ENCODE peak calls at places on chromosomes 16 and 17, in six cellular contexts. One of them, this sample, is unnamed.

GRCh38 chr17:61396586-61397085 is 3.0 kb upstream of the TBX2 start:
- DNase-seq in A549: no peak
- DNase-seq in K562: no peak
- DNase-seq in H1: no peak
- DNase-seq in HepG2: no peak
- DNase-seq in WTC11: no peak
- DNase-seq in this sample: no peak

GRCh38 chr17:72916991-72917390 is 175.5 kb downstream of the SLC39A11 start:
- DNase-seq in A549: no peak
- DNase-seq in K562: no peak
- DNase-seq in H1: no peak
- DNase-seq in HepG2: no peak
- DNase-seq in WTC11: no peak
- DNase-seq in this sample: no peak

GRCh38 chr17:81482673-81483072 is 29.9 kb downstream of the ACTG1 start:
- DNase-seq in A549: no peak
- DNase-seq in K562: no peak
- DNase-seq in H1: no peak
- DNase-seq in HepG2: no peak
- DNase-seq in WTC11: no peak
- DNase-seq in this sample: no peak

GRCh38 chr17:4304417-4305027 is 40.7 kb upstream of the ANKFY1 start:
- DNase-seq in A549: peak; percentile 74
- DNase-seq in K562: peak; percentile 66
- DNase-seq in H1: no peak
- DNase-seq in HepG2: peak; percentile 41
- DNase-seq in WTC11: peak; percentile 33
- DNase-seq in this sample: peak; percentile 51

GRCh38 chr16:28258571-28258970 is 33.8 kb upstream of the SBK1 start:
- DNase-seq in A549: no peak
- DNase-seq in K562: no peak
- DNase-seq in H1: no peak
- DNase-seq in HepG2: no peak
- DNase-seq in WTC11: no peak
- DNase-seq in this sample: no peak

GRCh38 chr16:2296662-2297505 is 29.0 kb upstream of the RNPS1 start:
- DNase-seq in A549: peak; percentile 22
- DNase-seq in K562: peak; percentile 87
- DNase-seq in H1: peak; percentile 38
- DNase-seq in HepG2: peak; percentile 54
- DNase-seq in WTC11: peak; percentile 74
- DNase-seq in this sample: peak; percentile 31

GRCh38 chr16:17343028-17343427 is 127.7 kb downstream of the XYLT1 start:
- DNase-seq in A549: no peak
- DNase-seq in K562: no peak
- DNase-seq in H1: no peak
- DNase-seq in HepG2: no peak
- DNase-seq in WTC11: no peak
- DNase-seq in this sample: no peak

GRCh38 chr16:50279142-50279865 is 13.0 kb downstream of the ADCY7 start:
- DNase-seq in A549: no peak
- DNase-seq in K562: peak; percentile 85
- DNase-seq in H1: no peak
- DNase-seq in HepG2: no peak
- DNase-seq in WTC11: no peak
- DNase-seq in this sample: no peak

GRCh38 chr16:1816396-1817275 is 10.0 kb downstream of the HAGH start:
- DNase-seq in A549: no peak
- DNase-seq in K562: no peak
- DNase-seq in H1: no peak
- DNase-seq in HepG2: no peak
- DNase-seq in WTC11: no peak
- DNase-seq in this sample: no peak

GRCh38 chr16:14252860-14253259 is 181.7 kb downstream of the MRTFB start:
- DNase-seq in A549: no peak
- DNase-seq in K562: no peak
- DNase-seq in H1: no peak
- DNase-seq in HepG2: no peak
- DNase-seq in WTC11: no peak
- DNase-seq in this sample: no peak

GRCh38 chr16:27098366-27099050 is 31.8 kb downstream of the C16orf82 start:
- DNase-seq in A549: no peak
- DNase-seq in K562: no peak
- DNase-seq in H1: no peak
- DNase-seq in HepG2: no peak
- DNase-seq in WTC11: no peak
- DNase-seq in this sample: no peak

GRCh38 chr16:71479420-71479819 is 9.7 kb downstream of the ZNF19 start:
- DNase-seq in A549: no peak
- DNase-seq in K562: peak; percentile 67
- DNase-seq in H1: no peak
- DNase-seq in HepG2: peak; percentile 55
- DNase-seq in WTC11: peak; percentile 35
- DNase-seq in this sample: peak; percentile 19

GRCh38 chr16:53988136-53988535 is 284.2 kb downstream of the FTO start:
- DNase-seq in A549: no peak
- DNase-seq in K562: no peak
- DNase-seq in H1: no peak
- DNase-seq in HepG2: no peak
- DNase-seq in WTC11: no peak
- DNase-seq in this sample: no peak

GRCh38 chr16:89685916-89686315 is 573 bp upstream of the CDK10 start:
- DNase-seq in A549: no peak
- DNase-seq in K562: no peak
- DNase-seq in H1: no peak
- DNase-seq in HepG2: no peak
- DNase-seq in WTC11: no peak
- DNase-seq in this sample: no peak

GRCh38 chr17:37081287-37081686 is 132.5 kb downstream of the AATF start:
- DNase-seq in A549: no peak
- DNase-seq in K562: peak; percentile 33
- DNase-seq in H1: no peak
- DNase-seq in HepG2: no peak
- DNase-seq in WTC11: no peak
- DNase-seq in this sample: peak; percentile 39

GRCh38 chr16:46947900-46948547 is 25.4 kb downstream of the DNAJA2 start:
- DNase-seq in A549: peak; percentile 38
- DNase-seq in K562: peak; percentile 64
- DNase-seq in H1: no peak
- DNase-seq in HepG2: peak; percentile 71
- DNase-seq in WTC11: peak; percentile 24
- DNase-seq in this sample: peak; percentile 46
- TF ChIP-seq JUN in A549: no peak
- TF ChIP-seq JUN in K562: no peak
- TF ChIP-seq JUN in H1: no peak
- TF ChIP-seq JUN in HepG2: no peak
- TF ChIP-seq JUN in WTC11: no peak
- TF ChIP-seq JUN in this sample: no peak

GRCh38 chr16:86616906-86617305 is 38.6 kb downstream of the FOXL1 start:
- DNase-seq in A549: no peak
- DNase-seq in K562: no peak
- DNase-seq in H1: no peak
- DNase-seq in HepG2: no peak
- DNase-seq in WTC11: no peak
- DNase-seq in this sample: peak; percentile 69

GRCh38 chr16:86611517-86611840 is 33.1 kb downstream of the FOXL1 start:
- DNase-seq in A549: no peak
- DNase-seq in K562: no peak
- DNase-seq in H1: no peak
- DNase-seq in HepG2: no peak
- DNase-seq in WTC11: no peak
- DNase-seq in this sample: no peak

GRCh38 chr16:86611958-86612357 is 33.6 kb downstream of the FOXL1 start:
- DNase-seq in A549: no peak
- DNase-seq in K562: no peak
- DNase-seq in H1: no peak
- DNase-seq in HepG2: no peak
- DNase-seq in WTC11: no peak
- DNase-seq in this sample: no peak

GRCh38 chr16:86610779-86611516 is 32.6 kb downstream of the FOXL1 start:
- DNase-seq in A549: no peak
- DNase-seq in K562: no peak
- DNase-seq in H1: no peak
- DNase-seq in HepG2: no peak
- DNase-seq in WTC11: no peak
- DNase-seq in this sample: no peak

GRCh38 chr16:86614699-86615098 is 36.4 kb downstream of the FOXL1 start:
- DNase-seq in A549: no peak
- DNase-seq in K562: no peak
- DNase-seq in H1: no peak
- DNase-seq in HepG2: no peak
- DNase-seq in WTC11: no peak
- DNase-seq in this sample: no peak
- TF ChIP-seq JUN in A549: no peak
- TF ChIP-seq JUN in K562: no peak
- TF ChIP-seq JUN in H1: no peak
- TF ChIP-seq JUN in HepG2: no peak
- TF ChIP-seq JUN in WTC11: no peak
- TF ChIP-seq JUN in this sample: no peak

GRCh38 chr16:12522334-12522733 is 281.4 kb downstream of the CPPED1 start:
- DNase-seq in A549: no peak
- DNase-seq in K562: no peak
- DNase-seq in H1: no peak
- DNase-seq in HepG2: no peak
- DNase-seq in WTC11: no peak
- DNase-seq in this sample: no peak

GRCh38 chr16:12523002-12523401 is 280.7 kb downstream of the CPPED1 start:
- DNase-seq in A549: no peak
- DNase-seq in K562: no peak
- DNase-seq in H1: no peak
- DNase-seq in HepG2: no peak
- DNase-seq in WTC11: no peak
- DNase-seq in this sample: no peak

GRCh38 chr16:12517310-12517694 is 286.4 kb downstream of the CPPED1 start:
- DNase-seq in A549: no peak
- DNase-seq in K562: no peak
- DNase-seq in H1: no peak
- DNase-seq in HepG2: no peak
- DNase-seq in WTC11: no peak
- DNase-seq in this sample: no peak

GRCh38 chr16:12518238-12519004 is 285.3 kb downstream of the CPPED1 start:
- DNase-seq in A549: no peak
- DNase-seq in K562: no peak
- DNase-seq in H1: no peak
- DNase-seq in HepG2: no peak
- DNase-seq in WTC11: no peak
- DNase-seq in this sample: no peak

DNA sequence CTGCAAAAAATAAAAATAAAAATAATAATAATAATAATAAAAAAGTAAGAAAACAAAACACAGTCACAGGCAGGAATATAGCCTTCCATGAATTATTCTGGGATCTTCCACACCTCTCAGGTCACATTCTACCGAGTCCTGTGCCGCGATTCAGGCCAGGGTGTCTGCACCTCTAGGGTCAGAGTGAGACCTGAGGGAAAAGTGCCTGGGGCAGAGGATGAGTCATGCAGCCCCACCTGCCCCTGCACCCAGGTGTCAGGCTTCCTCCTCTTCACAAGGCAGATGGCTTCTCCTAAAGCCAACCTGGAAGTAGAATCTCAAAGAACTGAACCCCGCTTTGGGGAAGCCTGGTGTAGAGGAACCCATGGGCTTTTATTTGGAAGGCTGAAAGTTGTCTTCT is 283.7 kb downstream of the CPPED1 start:
- DNase-seq in A549: no peak
- DNase-seq in K562: no peak
- DNase-seq in H1: no peak
- DNase-seq in HepG2: no peak
- DNase-seq in WTC11: no peak
- DNase-seq in this sample: no peak
- TF ChIP-seq JUN in A549: no peak
- TF ChIP-seq JUN in K562: no peak
- TF ChIP-seq JUN in H1: no peak
- TF ChIP-seq JUN in HepG2: no peak
- TF ChIP-seq JUN in WTC11: no peak
- TF ChIP-seq JUN in this sample: no peak

GRCh38 chr17:74840989-74841666 is 18.6 kb downstream of the GRIN2C start:
- DNase-seq in A549: no peak
- DNase-seq in K562: peak; percentile 53
- DNase-seq in H1: no peak
- DNase-seq in HepG2: peak; percentile 28
- DNase-seq in WTC11: no peak
- DNase-seq in this sample: no peak
- TF ChIP-seq JUN in A549: no peak
- TF ChIP-seq JUN in K562: no peak
- TF ChIP-seq JUN in H1: no peak
- TF ChIP-seq JUN in HepG2: no peak
- TF ChIP-seq JUN in WTC11: no peak
- TF ChIP-seq JUN in this sample: no peak

GRCh38 chr17:7058831-7059447 is 15.0 kb upstream of the SLC16A11 start:
- DNase-seq in A549: no peak
- DNase-seq in K562: no peak
- DNase-seq in H1: no peak
- DNase-seq in HepG2: no peak
- DNase-seq in WTC11: no peak
- DNase-seq in this sample: peak; percentile 96
- TF ChIP-seq JUN in A549: no peak
- TF ChIP-seq JUN in K562: no peak
- TF ChIP-seq JUN in H1: no peak
- TF ChIP-seq JUN in HepG2: no peak
- TF ChIP-seq JUN in WTC11: no peak
- TF ChIP-seq JUN in this sample: peak; percentile 42

GRCh38 chr16:3654249-3654991 is at the start of gene DNASE1:
- DNase-seq in A549: peak; percentile 74
- DNase-seq in K562: peak; percentile 90
- DNase-seq in H1: peak; percentile 61
- DNase-seq in HepG2: peak; percentile 91
- DNase-seq in WTC11: peak; percentile 81
- DNase-seq in this sample: peak; percentile 42
- TF ChIP-seq JUN in A549: no peak
- TF ChIP-seq JUN in K562: no peak
- TF ChIP-seq JUN in H1: no peak
- TF ChIP-seq JUN in HepG2: no peak
- TF ChIP-seq JUN in WTC11: no peak
- TF ChIP-seq JUN in this sample: no peak

GRCh38 chr17:82836823-82837357 is 2.9 kb downstream of the ZNF750 start:
- DNase-seq in A549: no peak
- DNase-seq in K562: no peak
- DNase-seq in H1: no peak
- DNase-seq in HepG2: no peak
- DNase-seq in WTC11: no peak
- DNase-seq in this sample: no peak
- TF ChIP-seq JUN in A549: no peak
- TF ChIP-seq JUN in K562: no peak
- TF ChIP-seq JUN in H1: no peak
- TF ChIP-seq JUN in HepG2: no peak
- TF ChIP-seq JUN in WTC11: no peak
- TF ChIP-seq JUN in this sample: no peak

DNA sequence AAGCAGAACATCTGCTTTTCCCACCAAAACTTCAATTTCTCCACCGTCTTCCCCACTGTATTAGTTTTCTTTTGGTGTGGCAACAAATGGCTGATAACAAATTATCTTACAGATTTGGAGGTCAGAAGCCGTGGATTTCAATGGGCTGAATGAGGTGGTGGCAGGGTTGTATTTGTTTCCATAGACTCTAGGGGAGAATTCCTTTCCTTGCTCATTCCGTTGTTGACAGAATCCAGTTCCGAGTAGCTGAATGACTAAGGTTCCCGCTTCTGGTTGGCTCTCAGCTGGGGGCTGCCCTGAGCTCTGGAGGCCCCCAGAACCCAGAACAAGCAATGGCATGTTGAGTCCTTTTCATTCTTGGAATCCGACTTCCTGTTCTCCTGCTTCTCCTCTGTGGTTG is 280.3 kb downstream of the SNX29 start:
- DNase-seq in A549: no peak
- DNase-seq in K562: no peak
- DNase-seq in H1: no peak
- DNase-seq in HepG2: no peak
- DNase-seq in WTC11: no peak
- DNase-seq in this sample: no peak
- TF ChIP-seq JUN in A549: no peak
- TF ChIP-seq JUN in K562: no peak
- TF ChIP-seq JUN in H1: no peak
- TF ChIP-seq JUN in HepG2: no peak
- TF ChIP-seq JUN in WTC11: no peak
- TF ChIP-seq JUN in this sample: no peak

This sample was measured in endothelial cell of umbilical vein.